ENCODE peak calls at places on chromosomes 13 and 19, in five cellular contexts. Q, S, I, H and A are unnamed samples.

GRCh38 chr19:48878219-48879024 is 6.2 kb downstream of the PPP1R15A start:
- DNase-seq in I (no peak), S (no peak), Q (no peak), H (no peak), A (no peak)

GRCh38 chr13:42011601-42012401 is 36.6 kb upstream of the DGKH start:
- DNase-seq in Q (no peak), I (no peak), H (no peak), S (no peak), A (no peak)

GRCh38 chr13:32538234-32538620 is 368 bp downstream of the N4BP2L2 start:
- DNase-seq in Q (peak), H (no peak), I (peak), S (peak), A (no peak)

GRCh38 chr19:56217039-56217949 is 15.2 kb downstream of the ZSCAN5C start:
- DNase-seq in H (no peak), Q (no peak), I (no peak), S (no peak), A (no peak)

GRCh38 chr19:40623403-40624239 is 22.5 kb downstream of the LTBP4 start:
- DNase-seq in H (peak), I (no peak), Q (no peak), S (no peak), A (no peak)

GRCh38 chr19:45468159-45468651 is 409 bp downstream of the FOSB start:
- DNase-seq in S (no peak), H (no peak), I (no peak), Q (no peak), A (no peak)

GRCh38 chr13:21289475-21289874 is 113.0 kb downstream of the MRPL57 start:
- DNase-seq in I (no peak), S (no peak), Q (no peak), H (no peak), A (no peak)

GRCh38 chr13:31122143-31122542 is 39.6 kb downstream of the HSPH1 start:
- DNase-seq in S (no peak), I (no peak), H (no peak), Q (no peak), A (no peak)

GRCh38 chr19:37905936-37906867 is at the start of gene WDR87:
- DNase-seq in I (no peak), Q (no peak), H (peak), S (no peak), A (peak)

GRCh38 chr13:64130170-64130569 is 2714.5 kb upstream of the PCDH20 start:
- DNase-seq in H (no peak), S (no peak), I (no peak), Q (no peak), A (no peak)

GRCh38 chr13:76473552-76474134 is 412.6 kb downstream of the KCTD12 start:
- DNase-seq in H (peak), Q (peak), S (peak), I (peak), A (peak)